ENCODE peak calls at places on chromosomes 11 and 22, in six cellular contexts. H, C, U, E, V and J are unnamed samples.
A peak's percentile ranks its signal among the peaks of the same experiment; 100 is the strongest.

GRCh38 chr11:13962562-13963168 is at the start of gene SPON1:
- DNase-seq in H (peak; percentile 30), C (no peak), U (peak; percentile 61), E (peak; percentile 50), V (peak; percentile 4), J (peak; percentile 13)

GRCh38 chr11:9802291-9802861 is 138.5 kb downstream of the SWAP70 start:
- DNase-seq in H (no peak), C (no peak), U (no peak), E (no peak), V (peak; percentile 92), J (peak; percentile 93)

GRCh38 chr11:75428989-75429640 is 3.9 kb downstream of the KLHL35 start:
- DNase-seq in H (no peak), C (no peak), U (no peak), E (no peak), V (no peak), J (no peak)

GRCh38 chr11:102546923-102547471 is 16.4 kb upstream of the MMP7 start:
- DNase-seq in H (no peak), C (no peak), U (no peak), E (no peak), V (no peak), J (no peak)

GRCh38 chr11:19559746-19560145 is 152.9 kb upstream of the NAV2 start:
- DNase-seq in H (no peak), C (no peak), U (no peak), E (no peak), V (no peak), J (no peak)

GRCh38 chr11:35014352-35014751 is 97.9 kb downstream of the PDHX start:
- DNase-seq in H (no peak), C (no peak), U (no peak), E (no peak), V (peak; percentile 88), J (peak; percentile 85)

GRCh38 chr22:48609279-48609865 is 1218.3 kb downstream of the BRD1 start:
- DNase-seq in H (no peak), C (no peak), U (no peak), E (no peak), V (no peak), J (no peak)

GRCh38 chr11:34516247-34517040 is 2.9 kb upstream of the ELF5 start:
- DNase-seq in H (no peak), C (no peak), U (no peak), E (no peak), V (no peak), J (no peak)

GRCh38 chr11:77106321-77106720 is 3.7 kb downstream of the OMP start:
- DNase-seq in H (no peak), C (no peak), U (no peak), E (peak; percentile 54), V (no peak), J (no peak)

GRCh38 chr22:29626497-29627195 is 23.2 kb downstream of the NF2 start:
- DNase-seq in H (no peak), C (no peak), U (no peak), E (no peak), V (peak; percentile 87), J (peak; percentile 96)

GRCh38 chr11:65262775-65263174 is 1.0 kb downstream of the POLA2 start:
- DNase-seq in H (no peak), C (no peak), U (no peak), E (no peak), V (no peak), J (no peak)

GRCh38 chr11:35334385-35335090 is 84.8 kb downstream of the SLC1A2 start:
- DNase-seq in H (no peak), C (no peak), U (no peak), E (no peak), V (no peak), J (no peak)

GRCh38 chr11:73570415-73571114 is 27.3 kb downstream of the FAM168A start:
- DNase-seq in H (no peak), C (no peak), U (no peak), E (no peak), V (peak; percentile 56), J (peak; percentile 67)

GRCh38 chr11:7759010-7759409 is 37.7 kb downstream of the OR5P2 start:
- DNase-seq in H (no peak), C (no peak), U (no peak), E (no peak), V (no peak), J (no peak)

GRCh38 chr11:3015796-3016195 is 23.7 kb upstream of the NAP1L4 start:
- DNase-seq in H (no peak), C (no peak), U (no peak), E (no peak), V (peak; percentile 45), J (no peak)

GRCh38 chr11:3014314-3014938 is 22.3 kb upstream of the NAP1L4 start:
- DNase-seq in H (no peak), C (no peak), U (no peak), E (peak; percentile 28), V (peak; percentile 78), J (no peak)

GRCh38 chr11:3016861-3017260 is 24.7 kb upstream of the NAP1L4 start:
- DNase-seq in H (no peak), C (no peak), U (no peak), E (no peak), V (no peak), J (no peak)

GRCh38 chr11:3011891-3012885 is 20.1 kb upstream of the NAP1L4 start:
- DNase-seq in H (no peak), C (no peak), U (no peak), E (no peak), V (no peak), J (no peak)

GRCh38 chr11:3014943-3015342 is 22.8 kb upstream of the NAP1L4 start:
- DNase-seq in H (no peak), C (no peak), U (no peak), E (no peak), V (no peak), J (no peak)
- TF ChIP-seq CTCF in H (no peak), C (no peak), U (no peak), E (no peak), V (no peak), J (no peak)

DNA sequence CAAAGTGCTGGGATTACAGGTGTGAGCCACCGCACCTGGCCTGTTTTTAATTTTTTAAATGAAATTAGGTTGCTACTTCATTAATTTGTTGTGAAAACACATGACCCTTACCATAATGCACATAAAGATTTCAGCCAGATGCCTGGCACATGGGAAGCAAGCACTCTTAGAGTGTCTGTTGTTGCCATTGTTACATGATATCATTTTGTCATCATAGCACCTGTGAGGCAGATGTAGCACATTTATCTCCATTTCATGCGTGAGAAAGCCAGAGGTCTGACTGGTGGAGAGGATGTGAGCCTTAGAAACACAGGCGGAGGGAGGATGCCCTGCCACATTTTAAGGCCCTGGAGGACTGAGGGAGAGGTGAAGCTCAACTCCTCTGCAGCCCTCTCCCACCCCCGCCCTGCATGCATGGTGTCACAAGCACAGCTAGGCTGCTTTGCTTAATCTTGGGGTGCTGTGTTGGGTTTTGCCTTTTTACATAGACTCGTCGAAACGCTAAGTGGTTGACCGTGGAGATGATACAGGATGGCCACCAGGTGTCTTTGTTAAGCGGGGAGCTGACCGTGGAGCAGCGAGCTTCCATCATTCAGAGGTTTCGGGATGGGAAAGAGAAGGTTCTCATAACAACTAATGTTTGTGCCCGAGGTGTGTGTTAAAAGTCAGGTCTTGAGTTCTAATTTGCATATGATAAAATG is 14.0 kb downstream of the DDX25 start:
- DNase-seq in H (no peak), C (no peak), U (no peak), E (no peak), V (no peak), J (no peak)
- H3K4me3 ChIP-seq in H (no peak overlapping the region), C (no peak overlapping the region), U (no peak overlapping the region), E (no peak overlapping the region), V (no peak overlapping the region), J (no peak overlapping the region)

GRCh38 chr11:79054636-79055035 is 386.2 kb downstream of the TENM4 start:
- DNase-seq in H (no peak), C (no peak), U (no peak), E (no peak), V (peak; percentile 24), J (peak; percentile 85)

GRCh38 chr11:79059171-79059570 is 381.7 kb downstream of the TENM4 start:
- DNase-seq in H (no peak), C (no peak), U (no peak), E (no peak), V (no peak), J (no peak)

GRCh38 chr11:79060081-79060480 is 380.7 kb downstream of the TENM4 start:
- DNase-seq in H (no peak), C (no peak), U (no peak), E (no peak), V (peak; percentile 26), J (no peak)

GRCh38 chr11:79052539-79052938 is 388.3 kb downstream of the TENM4 start:
- DNase-seq in H (no peak), C (no peak), U (no peak), E (no peak), V (peak; percentile 30), J (no peak)

GRCh38 chr11:79055866-79056632 is 384.8 kb downstream of the TENM4 start:
- DNase-seq in H (no peak), C (no peak), U (no peak), E (no peak), V (peak; percentile 52), J (peak; percentile 92)
- TF ChIP-seq CTCF in H (no peak), C (no peak), U (no peak), E (no peak), V (peak; percentile 45), J (peak; percentile 37)

GRCh38 chr11:124172076-124172475 is 11.1 kb upstream of the OR10D3 start:
- DNase-seq in H (no peak), C (no peak), U (no peak), E (no peak), V (no peak), J (no peak)

GRCh38 chr11:124170801-124171586 is 12.2 kb upstream of the OR10D3 start:
- DNase-seq in H (no peak), C (no peak), U (no peak), E (no peak), V (no peak), J (no peak)

GRCh38 chr11:124172599-124172998 is 10.5 kb upstream of the OR10D3 start:
- DNase-seq in H (no peak), C (no peak), U (no peak), E (no peak), V (no peak), J (no peak)

GRCh38 chr11:124167852-124168251 is 15.3 kb upstream of the OR10D3 start:
- DNase-seq in H (no peak), C (no peak), U (no peak), E (no peak), V (peak; percentile 7), J (no peak)
- H3K4me3 ChIP-seq in H (no peak overlapping the region), C (no peak overlapping the region), U (no peak overlapping the region), E (no peak overlapping the region), V (no peak overlapping the region), J (no peak overlapping the region)

GRCh38 chr11:16191212-16191851 is 165.0 kb downstream of the SOX6 start:
- DNase-seq in H (no peak), C (no peak), U (no peak), E (peak; percentile 8), V (no peak), J (no peak)
- TF ChIP-seq CTCF in H (no peak), C (no peak), U (peak; percentile 44), E (no peak), V (no peak), J (no peak)